ENCODE peak calls at places on chromosome 20, in four cellular contexts. X is left ventricle myocardium inferior; P is fibroblast of lung; Y is CD8-positive, alpha-beta T cell. B is an unnamed sample.

GRCh38 chr20:24746351-24746685 is 202.8 kb upstream of the CST7 start:
- DNase-seq in X (no peak), Y (no peak), P (no peak), B (no peak)

GRCh38 chr20:13839421-13840092 is 54.7 kb downstream of the NDUFAF5 start:
- DNase-seq in X (no peak), P (peak), Y (no peak), B (no peak)

GRCh38 chr20:40016359-40016758 is 672.7 kb downstream of the MAFB start:
- DNase-seq in X (no peak), Y (no peak), P (no peak), B (no peak)

GRCh38 chr20:15395457-15395856 is 1058.0 kb upstream of the FLRT3 start:
- DNase-seq in Y (no peak), P (no peak), X (no peak), B (no peak)

GRCh38 chr20:36093025-36093803 is 61.3 kb upstream of the EPB41L1 start:
- DNase-seq in Y (no peak), P (peak), X (peak), B (peak)

GRCh38 chr20:61296629-61297019 is 44.6 kb downstream of the CDH4 start:
- DNase-seq in P (no peak), X (no peak), Y (no peak), B (no peak)

GRCh38 chr20:63372971-63373885 is 12.1 kb upstream of the CHRNA4 start:
- DNase-seq in Y (no peak), P (no peak), X (no peak), B (no peak)

GRCh38 chr20:47487175-47487917 is 14.3 kb upstream of the NCOA3 start:
- DNase-seq in P (no peak), X (no peak), Y (no peak), B (no peak)

GRCh38 chr20:43584448-43585138 is 6.1 kb upstream of the IFT52 start:
- DNase-seq in Y (no peak), P (peak), X (no peak), B (no peak)

GRCh38 chr20:24983896-24984295 is 8.7 kb downstream of the APMAP start:
- DNase-seq in X (no peak), Y (no peak), P (no peak), B (no peak)

GRCh38 chr20:38210741-38211140 is 45.7 kb upstream of the TGM2 start:
- DNase-seq in Y (no peak), P (no peak), X (no peak), B (no peak)
- H3K4me3 ChIP-seq in Y (no peak), P (no peak), X (no peak), B (no peak)

DNA sequence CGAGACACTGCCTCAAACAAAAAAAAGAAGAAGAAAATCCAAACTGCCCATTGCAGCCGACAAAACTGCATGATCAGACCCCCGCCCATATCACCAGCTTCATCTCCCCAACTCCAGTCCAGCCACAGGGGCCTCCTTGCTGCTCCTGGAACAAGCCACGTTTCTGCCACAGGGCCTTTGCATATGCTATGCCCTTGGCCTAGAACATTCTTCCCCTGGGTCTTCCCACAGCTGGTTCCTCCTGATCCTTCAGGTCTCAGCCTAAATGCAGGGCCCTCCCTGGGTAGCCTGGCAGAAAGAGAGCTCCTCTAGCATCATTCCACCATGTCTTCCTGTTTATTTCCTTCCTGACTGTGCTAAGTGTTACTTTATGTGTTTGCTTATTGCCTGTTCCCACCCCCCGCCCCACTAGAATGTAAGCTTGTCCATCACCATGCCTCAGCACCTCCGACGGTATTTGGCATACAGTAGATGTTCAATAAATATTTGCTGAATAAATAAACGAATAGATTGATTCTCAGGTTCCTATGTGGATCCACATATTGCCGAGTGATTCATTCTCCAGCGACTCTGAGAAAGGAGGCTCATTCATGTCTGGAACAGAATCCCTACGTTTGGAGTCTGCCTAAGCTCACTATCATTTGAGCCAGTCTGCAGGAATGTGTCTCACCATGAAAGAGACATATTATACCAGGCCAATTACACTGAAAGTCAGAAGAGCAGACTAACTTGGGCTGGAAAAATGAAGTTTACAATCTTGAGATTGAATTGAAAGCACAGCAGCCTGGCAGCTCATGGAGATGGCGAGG is 56.1 kb downstream of the NFATC2 start:
- DNase-seq in P (no peak), Y (no peak), X (no peak), B (no peak)
- H3K4me3 ChIP-seq in P (no peak), Y (no peak), X (no peak), B (no peak)

GRCh38 chr20:57848282-57848681 is 138.5 kb upstream of the PMEPA1 start:
- DNase-seq in X (no peak), P (no peak), Y (no peak), B (no peak)

GRCh38 chr20:57849126-57849867 is 139.5 kb upstream of the PMEPA1 start:
- DNase-seq in P (no peak), Y (no peak), X (no peak), B (no peak)

GRCh38 chr20:57844626-57845596 is 135.1 kb upstream of the PMEPA1 start:
- DNase-seq in X (no peak), Y (no peak), P (no peak), B (no peak)

GRCh38 chr20:57849868-57850215 is 140.0 kb upstream of the PMEPA1 start:
- DNase-seq in Y (no peak), P (no peak), X (no peak), B (no peak)

DNA sequence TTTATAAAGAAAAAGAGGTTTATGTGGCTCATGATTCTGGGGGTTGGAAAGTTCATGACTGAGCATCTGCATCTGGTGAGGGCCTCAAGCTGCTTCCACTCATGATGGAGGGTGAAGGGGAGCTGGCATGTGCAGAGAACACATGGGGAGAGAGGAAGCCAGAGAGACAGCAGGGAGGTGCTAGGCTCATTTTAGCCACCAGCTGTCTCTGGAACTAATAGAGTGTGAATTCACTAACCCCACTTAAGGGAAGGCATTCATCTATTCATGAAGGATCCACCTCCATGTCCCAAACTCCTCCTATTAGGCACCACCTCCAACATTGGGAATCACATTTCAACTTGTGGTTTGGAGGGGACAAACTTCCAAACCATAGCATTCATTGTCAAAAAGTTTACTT is 137.3 kb upstream of the PMEPA1 start:
- DNase-seq in Y (no peak), X (no peak), P (no peak), B (no peak)
- H3K4me3 ChIP-seq in Y (no peak), X (no peak), P (no peak), B (no peak)

DNA sequence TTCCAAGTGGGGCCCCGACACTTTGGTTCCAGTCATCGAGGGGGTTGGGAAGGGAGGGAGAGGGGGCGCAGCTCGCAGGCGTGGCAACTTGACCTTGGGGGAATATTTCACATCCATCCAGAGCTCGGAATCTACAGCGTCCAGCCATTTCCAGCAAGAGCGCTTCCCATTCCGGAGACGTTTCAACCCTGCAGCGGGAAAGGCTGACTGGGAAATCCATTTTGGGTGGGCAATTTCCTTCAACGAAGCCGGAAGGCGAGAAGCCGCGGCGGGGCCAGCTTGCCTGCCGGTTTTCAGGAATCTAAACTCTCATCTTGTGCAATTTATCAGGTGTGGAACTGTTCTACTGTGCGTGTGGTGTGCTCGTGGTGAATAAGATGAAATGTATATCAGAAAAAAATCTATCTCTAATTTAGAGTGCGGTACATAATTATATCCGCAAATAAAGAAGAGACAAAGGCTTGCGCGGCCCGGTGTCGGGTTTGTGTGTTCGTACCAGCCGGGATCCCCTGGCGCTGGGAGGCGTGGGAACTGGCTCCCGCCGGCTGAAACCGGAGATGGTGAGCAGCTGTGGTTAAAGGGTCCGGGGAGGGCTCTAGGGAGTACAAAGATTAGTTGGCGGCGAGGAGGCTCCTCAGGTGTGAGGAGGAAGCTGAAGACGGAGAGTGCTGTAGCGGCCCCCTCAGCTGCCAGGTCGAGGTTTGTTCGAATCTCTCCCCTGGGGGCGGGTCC is 4.8 kb downstream of the SLC32A1 start:
- DNase-seq in P (no peak), Y (no peak), X (no peak), B (no peak)
- H3K4me3 ChIP-seq in P (no peak), Y (no peak), X (no peak), B (no peak)

DNA sequence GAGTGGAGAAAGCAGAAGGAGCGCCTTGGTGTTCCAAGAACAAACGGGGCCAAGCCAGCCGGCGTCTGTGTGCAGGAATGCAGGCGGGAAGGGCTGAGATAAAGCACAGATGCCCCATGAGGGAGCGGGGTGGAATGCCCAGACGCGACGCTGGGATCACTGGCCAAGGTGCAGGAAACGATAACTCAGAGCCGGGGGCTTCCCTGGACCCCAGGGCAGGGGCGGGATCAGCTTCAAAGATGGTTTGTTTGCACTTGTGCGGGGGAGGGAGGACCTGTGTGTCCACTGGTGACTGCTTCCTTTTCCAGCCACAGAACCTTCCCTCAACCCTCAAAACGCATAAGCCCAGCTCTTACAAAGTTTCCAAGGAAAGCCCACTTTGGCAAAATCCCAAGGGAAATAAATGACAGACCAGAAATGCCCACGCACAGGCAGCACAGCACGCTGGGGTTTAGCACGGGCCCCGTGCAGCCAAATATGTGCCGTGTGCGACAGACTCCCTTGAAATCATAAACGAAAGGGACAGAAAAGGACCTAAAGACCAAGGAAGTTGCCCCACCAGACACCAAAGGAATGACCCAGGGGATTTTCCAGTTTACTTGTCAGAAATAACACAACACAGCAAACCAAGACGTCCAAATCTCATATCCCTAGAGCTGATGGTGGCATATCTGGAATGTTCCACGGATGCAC is 113.9 kb downstream of the NFATC2 start:
- DNase-seq in P (no peak), X (peak), Y (no peak), B (no peak)
- H3K4me3 ChIP-seq in P (no peak), X (peak), Y (no peak), B (no peak)

DNA sequence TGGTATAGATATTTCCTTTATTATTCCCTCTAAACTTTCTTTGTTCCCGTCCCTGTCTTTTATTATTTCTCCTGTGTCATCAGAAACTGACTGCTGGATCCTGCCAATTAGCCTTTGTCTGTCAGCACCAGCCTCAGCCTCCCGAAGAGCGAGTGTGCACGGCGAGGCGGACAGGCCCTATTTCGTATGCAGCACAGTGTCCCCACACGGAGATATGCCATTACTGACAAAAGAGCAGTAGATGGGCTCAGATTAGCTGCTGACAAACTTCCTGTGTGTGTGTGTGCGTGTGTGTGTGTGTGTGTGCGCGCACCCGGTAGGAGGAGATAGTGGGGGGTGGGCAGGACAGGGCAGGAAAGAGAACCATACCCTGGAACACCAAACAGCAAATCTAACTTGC is 99.5 kb upstream of the ZFP64 start:
- DNase-seq in X (no peak), P (no peak), Y (no peak), B (no peak)
- H3K4me3 ChIP-seq in X (no peak), P (no peak), Y (no peak), B (no peak)

GRCh38 chr20:31844737-31845299 is 586 bp downstream of the FOXS1 start:
- DNase-seq in P (no peak), X (no peak), Y (no peak), B (no peak)
- H3K4me3 ChIP-seq in P (no peak), X (peak), Y (no peak), B (peak)

B was measured in dorsolateral prefrontal cortex.